ENCODE peak calls at places on chromosome X, in nine cellular contexts. P, R, F, S, Y, K, H, D and W are unnamed samples.

GRCh38 chrX:127519323-127519722 is 532.9 kb downstream of the ACTRT1 start:
- DNase-seq in Y (no peak), F (no peak), H (no peak), S (no peak), K (no peak), D (no peak), R (no peak), P (no peak), W (no peak)

GRCh38 chrX:31127716-31128115 is 55.9 kb upstream of the FTHL17 start:
- DNase-seq in R (no peak), P (no peak), Y (no peak), F (no peak), S (no peak), H (no peak), D (no peak), K (no peak), W (no peak)

GRCh38 chrX:13721819-13722527 is 12.4 kb downstream of the TRAPPC2 start:
- DNase-seq in F (peak; percentile 47), D (no peak), H (no peak), Y (no peak), P (no peak), R (no peak), K (peak; percentile 80), S (no peak), W (no peak)

GRCh38 chrX:108036298-108036973 is 8.4 kb upstream of the VSIG1 start:
- DNase-seq in D (peak; percentile 97), Y (no peak), F (peak; percentile 80), R (peak; percentile 89), S (no peak), P (no peak), K (peak; percentile 63), H (no peak), W (peak; percentile 70)

GRCh38 chrX:67624324-67624723 is 80.5 kb downstream of the AR start:
- DNase-seq in Y (no peak), H (no peak), P (no peak), R (no peak), D (no peak), S (no peak), K (no peak), F (no peak), W (no peak)

GRCh38 chrX:34956915-34957314 is 14.3 kb downstream of the FAM47B start:
- DNase-seq in H (no peak), P (no peak), K (peak; percentile 42), Y (no peak), S (no peak), D (peak; percentile 21), F (peak; percentile 50), R (no peak), W (peak; percentile 39)

GRCh38 chrX:113287761-113288160 is 447.1 kb upstream of the AMOT start:
- DNase-seq in R (no peak), D (no peak), Y (no peak), F (no peak), H (no peak), P (no peak), K (no peak), S (no peak), W (no peak)

GRCh38 chrX:122850326-122850725 is 333.8 kb upstream of the GRIA3 start:
- DNase-seq in F (peak; percentile 43), H (no peak), D (no peak), S (no peak), K (no peak), P (no peak), R (no peak), Y (no peak), W (no peak)

GRCh38 chrX:125289209-125289608 is 30.5 kb upstream of the TEX13C start:
- DNase-seq in K (no peak), H (no peak), D (peak; percentile 67), Y (no peak), S (no peak), P (no peak), R (no peak), F (no peak), W (no peak)

GRCh38 chrX:86137071-86137470 is 11.2 kb upstream of the DACH2 start:
- DNase-seq in Y (no peak), R (no peak), P (no peak), F (no peak), D (no peak), H (no peak), S (no peak), K (no peak), W (no peak)

GRCh38 chrX:75421688-75422087 is 101.1 kb downstream of the ZDHHC15 start:
- DNase-seq in Y (no peak), H (no peak), F (no peak), P (no peak), K (no peak), R (no peak), D (no peak), S (no peak), W (no peak)

GRCh38 chrX:19564606-19565005 is 49.3 kb upstream of the MAP3K15 start:
- DNase-seq in P (no peak), K (no peak), H (no peak), Y (no peak), R (no peak), F (no peak), S (no peak), D (no peak), W (no peak)

GRCh38 chrX:39905475-39905889 is 192.3 kb downstream of the BCOR start:
- DNase-seq in S (no peak), H (no peak), Y (no peak), P (no peak), F (no peak), K (peak; percentile 69), R (no peak), D (no peak), W (peak; percentile 88)

GRCh38 chrX:25144043-25144940 is 128.5 kb upstream of the ARX start:
- DNase-seq in D (peak; percentile 60), H (peak; percentile 51), S (peak; percentile 34), K (peak; percentile 66), F (peak; percentile 14), Y (peak; percentile 13), P (peak; percentile 13), R (peak; percentile 12), W (peak; percentile 41)

GRCh38 chrX:132614297-132614696 is 125.5 kb upstream of the MBNL3 start:
- DNase-seq in R (no peak), K (peak; percentile 8), H (no peak), Y (no peak), F (no peak), D (peak; percentile 2), S (no peak), P (no peak), W (no peak)

GRCh38 chrX:96453139-96453538 is 231.5 kb upstream of the DIAPH2 start:
- DNase-seq in D (peak; percentile 54), F (no peak), S (no peak), R (no peak), K (no peak), P (no peak), H (no peak), Y (no peak), W (no peak)

GRCh38 chrX:55240788-55241187 is 20.6 kb downstream of the PAGE5 start:
- DNase-seq in Y (no peak), D (no peak), S (no peak), F (no peak), K (no peak), R (no peak), H (no peak), P (no peak), W (no peak)

GRCh38 chrX:3567681-3568080 is 145.8 kb downstream of the PRKX start:
- DNase-seq in H (no peak), S (no peak), Y (no peak), F (peak; percentile 15), D (no peak), R (no peak), P (no peak), K (no peak), W (no peak)

GRCh38 chrX:49269010-49269767 is 404 bp upstream of the PPP1R3F start:
- DNase-seq in Y (peak; percentile 94), F (peak; percentile 96), D (peak; percentile 99), R (peak; percentile 88), K (peak; percentile 98), P (peak; percentile 96), H (peak; percentile 97), S (peak; percentile 97), W (peak; percentile 98)
- H3K4me1 ChIP-seq in Y (peaks cover 30% of the 10 kb centered on the region), F (peaks cover 16% of the 10 kb centered on the region), D (peaks cover 29% of the 10 kb centered on the region), R (peaks cover 20% of the 10 kb centered on the region), K (no peaks in the 10 kb centered on the region), P (peaks cover 10% of the 10 kb centered on the region), H (no peaks in the 10 kb centered on the region), S (peaks cover 29% of the 10 kb centered on the region), W (peaks cover 13% of the 10 kb centered on the region)

DNA sequence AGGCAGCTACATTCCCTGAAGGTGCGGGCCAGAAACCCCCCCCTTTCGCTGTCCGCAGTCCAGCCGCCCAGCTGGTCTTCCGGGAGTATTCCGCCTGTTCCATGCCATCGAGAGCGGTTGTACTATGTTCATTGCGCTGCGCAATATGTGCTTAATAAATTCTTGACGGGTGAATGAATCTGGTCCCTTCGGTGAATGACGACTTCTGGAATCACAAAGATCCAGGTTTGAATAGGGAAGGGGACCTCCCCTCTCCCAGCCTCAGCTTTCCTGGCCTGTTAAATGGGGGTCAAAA is 777 bp upstream of the TFE3 start:
- DNase-seq in Y (no peak), S (no peak), F (no peak), R (no peak), P (no peak), K (no peak), H (no peak), D (no peak), W (no peak)
- H3K4me3 ChIP-seq in Y (peak overlapping the region; percentile 33), S (peak overlapping the region; percentile 7), F (no peak overlapping the region), R (peak overlapping the region; percentile 63), P (peak overlapping the region; percentile 41), K (peak overlapping the region; percentile 11), H (peak overlapping the region; percentile 46), D (peak overlapping the region; percentile 35), W (peak overlapping the region; percentile 24)

DNA sequence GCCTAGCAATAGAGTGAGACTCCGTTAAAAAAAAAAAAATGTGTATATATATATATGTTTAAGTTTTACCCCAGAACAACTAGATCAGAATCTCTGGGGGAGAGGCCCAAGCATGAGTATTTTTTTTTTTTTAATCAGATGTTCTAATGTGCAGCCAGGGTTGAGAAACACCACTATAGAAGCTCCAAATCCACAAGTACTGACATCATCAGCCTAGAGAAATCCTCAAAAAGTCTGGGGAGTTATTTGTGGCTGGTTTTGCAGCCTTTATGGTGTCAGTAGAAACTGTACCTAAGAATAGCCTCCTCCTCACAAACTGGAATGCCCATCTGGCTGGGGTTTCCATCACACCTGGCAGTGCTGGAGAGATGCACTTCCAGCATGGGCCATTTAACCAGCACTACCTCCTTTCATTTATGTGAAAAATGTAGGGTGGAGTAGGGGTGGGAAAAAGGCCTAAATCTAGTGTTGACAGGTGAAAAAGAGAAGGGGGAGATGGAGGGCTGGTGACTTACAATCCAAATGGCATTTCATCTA is 93.5 kb downstream of the CBLL2 start:
- DNase-seq in S (no peak), H (no peak), R (no peak), P (no peak), K (peak; percentile 42), Y (no peak), F (peak; percentile 18), D (no peak), W (no peak)
- H3K9me3 ChIP-seq in S (no peaks in the 10 kb centered on the region), H (no peaks in the 10 kb centered on the region), R (no peaks in the 10 kb centered on the region), P (no peaks in the 10 kb centered on the region), K (no peaks in the 10 kb centered on the region), Y (no peaks in the 10 kb centered on the region), F (no peaks in the 10 kb centered on the region), D (no peaks in the 10 kb centered on the region), W (no peaks in the 10 kb centered on the region)

DNA sequence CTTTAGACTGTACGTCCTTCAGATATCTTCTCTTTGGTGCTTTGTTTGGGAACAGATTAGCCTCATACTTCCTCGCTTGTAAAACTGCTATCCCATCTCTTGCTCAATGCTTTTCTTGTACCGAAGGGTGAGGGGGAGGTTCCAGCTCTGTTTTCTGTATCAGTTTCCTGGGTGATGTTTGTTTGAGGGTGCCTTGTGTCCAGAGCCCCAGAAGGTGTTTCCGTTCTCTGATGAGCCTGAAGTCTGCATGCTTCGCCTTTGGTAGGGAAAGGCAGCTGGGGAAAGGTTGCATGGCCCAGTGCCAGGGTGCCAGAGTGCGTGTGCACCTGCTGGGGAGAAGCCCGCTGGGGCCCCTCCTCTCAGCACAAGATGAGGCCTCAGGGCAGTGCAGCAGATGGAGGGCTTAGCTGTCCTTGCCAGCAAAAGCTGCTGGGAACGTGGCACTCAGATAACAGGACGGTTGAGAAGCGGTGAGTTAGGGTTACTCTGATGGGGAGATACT is 73.7 kb downstream of the TBL1X start:
- DNase-seq in H (no peak), K (no peak), D (no peak), S (no peak), F (no peak), Y (no peak), R (no peak), P (no peak), W (no peak)
- H3K4me1 ChIP-seq in H (no peaks in the 10 kb centered on the region), K (peaks cover 4% of the 10 kb centered on the region), D (no peaks in the 10 kb centered on the region), S (peaks cover 15% of the 10 kb centered on the region), F (peaks cover 16% of the 10 kb centered on the region), Y (no peaks in the 10 kb centered on the region), R (no peaks in the 10 kb centered on the region), P (peaks cover 10% of the 10 kb centered on the region), W (peaks cover 28% of the 10 kb centered on the region)